ENCODE peak calls at places on chromosomes 11 and 22, in five cellular contexts. N is mesenchymal stem cell, Y is neuronal stem cell, D is H1, Q is H9. U is an unnamed sample.
A peak's percentile ranks its signal among the peaks of the same experiment; 100 is the strongest.

GRCh38 chr11:73393011-73393380 is 16.8 kb downstream of the RELT start:
- DNase-seq in N (no peak), Y (no peak), D (no peak), Q (no peak), U (no peak)

GRCh38 chr11:84923489-84923888 is 703.7 kb downstream of the DLG2 start:
- DNase-seq in N (no peak), Y (no peak), D (no peak), Q (no peak), U (no peak)

GRCh38 chr11:36300651-36301050 is 4.6 kb downstream of the PRR5L start:
- DNase-seq in N (no peak), Y (no peak), D (no peak), Q (no peak), U (no peak)

GRCh38 chr11:26901162-26901561 is 92.8 kb upstream of the FIBIN start:
- DNase-seq in N (no peak), Y (no peak), D (no peak), Q (no peak), U (no peak)

GRCh38 chr22:43171019-43171491 is 15.9 kb downstream of the TTLL12 start:
- DNase-seq in N (no peak), Y (no peak), D (no peak), Q (no peak), U (no peak)

GRCh38 chr22:41240377-41241132 is at the start of gene CHADL:
- DNase-seq in N (no peak), Y (no peak), D (no peak), Q (peak; percentile 62), U (no peak)

GRCh38 chr11:108199446-108200321 is 22.8 kb downstream of the NPAT start:
- DNase-seq in N (peak; percentile 59), Y (no peak), D (no peak), Q (no peak), U (peak; percentile 100)

GRCh38 chr11:2804701-2805387 is 80.7 kb downstream of the CDKN1C start:
- DNase-seq in N (peak; percentile 29), Y (no peak), D (no peak), Q (peak; percentile 26), U (no peak)

GRCh38 chr11:66641834-66642233 is 3.3 kb downstream of the RBM4 start:
- DNase-seq in N (no peak), Y (no peak), D (no peak), Q (no peak), U (peak; percentile 49)

GRCh38 chr22:26430600-26430999 is 1.5 kb downstream of the ASPHD2 start:
- DNase-seq in N (no peak), Y (no peak), D (no peak), Q (no peak), U (no peak)

GRCh38 chr22:36311386-36312085 is 58.6 kb downstream of the APOL1 start:
- DNase-seq in N (peak; percentile 42), Y (no peak), D (no peak), Q (no peak), U (peak; percentile 54)

GRCh38 chr11:18106688-18107087 is 806 bp upstream of the SAAL1 start:
- DNase-seq in N (peak; percentile 58), Y (no peak), D (no peak), Q (no peak), U (no peak)

GRCh38 chr11:114272311-114272710 is 23.9 kb upstream of the NNMT start:
- DNase-seq in N (no peak), Y (no peak), D (no peak), Q (no peak), U (no peak)

GRCh38 chr11:46659908-46660307 is 40.5 kb downstream of the ARHGAP1 start:
- DNase-seq in N (peak; percentile 78), Y (no peak), D (no peak), Q (no peak), U (peak; percentile 55)

GRCh38 chr11:72996959-72997358 is 145.2 kb downstream of the FCHSD2 start:
- DNase-seq in N (no peak), Y (no peak), D (no peak), Q (no peak), U (no peak)

GRCh38 chr11:94876645-94877445 is 96.5 kb downstream of the CWC15 start:
- DNase-seq in N (peak; percentile 99), Y (no peak), D (no peak), Q (no peak), U (peak; percentile 21)

GRCh38 chr11:114077482-114078305 is 18.2 kb downstream of the ZBTB16 start:
- DNase-seq in N (no peak), Y (no peak), D (no peak), Q (no peak), U (no peak)

GRCh38 chr11:112318193-112318592 is 57.5 kb upstream of the PLET1 start:
- DNase-seq in N (peak; percentile 88), Y (no peak), D (no peak), Q (no peak), U (no peak)

GRCh38 chr22:49010086-49010863 is 817.4 kb downstream of the BRD1 start:
- DNase-seq in N (no peak), Y (no peak), D (no peak), Q (peak; percentile 9), U (no peak)

GRCh38 chr22:23984430-23984829 is 4.5 kb downstream of the GSTT2 start:
- DNase-seq in N (peak; percentile 46), Y (peak; percentile 41), D (no peak), Q (no peak), U (peak; percentile 16)

GRCh38 chr11:90558328-90558865 is 335.5 kb upstream of the CHORDC1 start:
- DNase-seq in N (no peak), Y (no peak), D (no peak), Q (no peak), U (no peak)

GRCh38 chr11:44180107-44180506 is 84.6 kb downstream of the EXT2 start:
- DNase-seq in N (no peak), Y (no peak), D (no peak), Q (no peak), U (no peak)

GRCh38 chr11:109291553-109291952 is 130.4 kb upstream of the C11orf87 start:
- DNase-seq in N (no peak), Y (no peak), D (no peak), Q (no peak), U (no peak)

GRCh38 chr22:36184433-36185035 is 17.1 kb downstream of the APOL4 start:
- DNase-seq in N (no peak), Y (no peak), D (no peak), Q (no peak), U (no peak)

GRCh38 chr22:49042066-49042465 is 785.6 kb downstream of the BRD1 start:
- DNase-seq in N (no peak), Y (no peak), D (no peak), Q (no peak), U (no peak)

GRCh38 chr11:128552783-128553661 is 34.3 kb downstream of the ETS1 start:
- DNase-seq in N (peak; percentile 91), Y (no peak), D (no peak), Q (no peak), U (no peak)

GRCh38 chr11:103811870-103812509 is 224.4 kb upstream of the DDI1 start:
- DNase-seq in N (no peak), Y (no peak), D (no peak), Q (no peak), U (no peak)

GRCh38 chr22:17678817-17679385 is 40.3 kb downstream of the BCL2L13 start:
- DNase-seq in N (no peak), Y (no peak), D (no peak), Q (no peak), U (peak; percentile 38)

GRCh38 chr11:18061351-18061750 is 15.3 kb upstream of the TPH1 start:
- DNase-seq in N (no peak), Y (no peak), D (no peak), Q (no peak), U (no peak)

GRCh38 chr22:37655252-37655563 is 3.3 kb upstream of the PDXP start:
- DNase-seq in N (no peak), Y (no peak), D (no peak), Q (no peak), U (no peak)

GRCh38 chr11:97691061-97691460 is 1301.2 kb downstream of the JRKL start:
- DNase-seq in N (no peak), Y (no peak), D (no peak), Q (no peak), U (no peak)

GRCh38 chr22:28077166-28077565 is 158.1 kb upstream of the PITPNB start:
- DNase-seq in N (no peak), Y (no peak), D (no peak), Q (no peak), U (no peak)

GRCh38 chr11:64637346-64638016 is 46.5 kb downstream of the SLC22A12 start:
- DNase-seq in N (no peak), Y (no peak), D (no peak), Q (no peak), U (no peak)

GRCh38 chr11:121368504-121368903 is 75.9 kb downstream of the SC5D start:
- DNase-seq in N (no peak), Y (no peak), D (no peak), Q (no peak), U (no peak)
- H3K23ac ChIP-seq in N (no peak overlapping the region), Y (no peak overlapping the region), D (no peak overlapping the region), Q (no peak overlapping the region), U (no peak overlapping the region)

DNA sequence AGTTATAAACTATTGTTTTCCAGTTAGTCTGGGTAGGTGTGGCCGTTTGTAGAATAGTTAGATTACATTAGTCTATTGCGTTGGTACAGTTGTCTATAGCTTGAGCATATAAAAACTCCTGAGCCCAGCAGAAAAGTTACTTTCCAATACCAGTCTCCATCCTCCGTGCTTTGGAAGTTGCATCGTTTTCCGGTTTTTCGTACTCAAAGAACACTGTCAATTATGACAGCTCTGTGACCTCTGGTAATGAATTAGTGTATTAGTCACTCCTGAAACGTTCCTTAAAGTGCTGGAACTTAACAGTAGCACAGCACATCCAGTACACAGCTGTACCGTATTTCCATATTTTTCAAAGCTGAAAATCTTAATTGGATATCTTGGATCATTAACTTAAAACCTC is 808 bp upstream of the MSANTD2 start:
- DNase-seq in N (peak; percentile 70), Y (no peak), D (no peak), Q (no peak), U (peak; percentile 42)
- H2BK12ac ChIP-seq in N (no peak overlapping the region), Y (no peak overlapping the region), D (no peak overlapping the region), Q (no peak overlapping the region), U (no peak overlapping the region)

DNA sequence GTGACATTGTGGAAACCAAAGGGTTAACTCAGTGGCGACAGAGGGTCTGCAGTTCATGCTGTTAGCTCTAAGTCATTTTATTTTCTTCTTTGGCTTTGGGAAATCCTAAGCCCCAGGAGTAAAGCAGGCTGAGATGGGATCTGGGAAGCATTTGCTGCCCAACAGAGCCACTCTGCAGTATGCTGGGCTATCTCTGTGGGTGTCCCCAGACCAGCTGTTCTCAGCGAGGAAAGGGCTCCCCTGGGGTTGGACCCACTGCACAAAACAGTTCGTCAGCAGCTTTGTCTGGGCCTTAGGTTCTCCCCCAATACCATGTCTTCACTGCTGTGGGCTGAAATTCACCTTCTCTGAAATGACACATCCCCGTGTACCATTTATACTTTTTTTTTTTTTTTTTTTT is 34.0 kb downstream of the KREMEN1 start:
- DNase-seq in N (no peak), Y (no peak), D (no peak), Q (no peak), U (no peak)
- H2BK5ac ChIP-seq in N (no peak overlapping the region), Y (no peak overlapping the region), D (no peak overlapping the region), Q (no peak overlapping the region), U (no peak overlapping the region)

GRCh38 chr11:695606-696381 is at the start of gene TMEM80:
- DNase-seq in N (peak; percentile 98), Y (peak; percentile 100), D (peak; percentile 91), Q (peak; percentile 98), U (peak; percentile 98)
- H3K23ac ChIP-seq in N (peak within 1 kb of the TSS; percentile 99), Y (peak within 1 kb of the TSS; percentile 94), D (no peak within 1 kb of the TSS), Q (no peak within 1 kb of the TSS), U (no peak within 1 kb of the TSS)

GRCh38 chr22:47006433-47006832 is 244.0 kb downstream of the TBC1D22A start:
- DNase-seq in N (no peak), Y (no peak), D (no peak), Q (no peak), U (no peak)
- H2BK12ac ChIP-seq in N (no peak overlapping the region), Y (no peak overlapping the region), D (peak overlapping the region; percentile 9), Q (no peak overlapping the region), U (no peak overlapping the region)